ENCODE peak calls at places on chromosomes 4 and X, in nine cellular contexts. X, M, B, G, E, P, K, D and O are unnamed samples. For H3K4me1, the result is how much of the 10 kb centered on the place peaks cover.

GRCh38 chrX:10041383-10041782 is 74.2 kb downstream of the CLDN34 start:
- DNase-seq in X (no peak), M (no peak), B (peak), G (no peak), E (no peak), P (no peak), K (no peak), D (no peak), O (no peak)

GRCh38 chr4:61408163-61408562 is 208.0 kb downstream of the ADGRL3 start:
- DNase-seq in X (no peak), M (no peak), B (no peak), G (no peak), E (no peak), P (peak), K (no peak), D (no peak), O (no peak)

GRCh38 chr4:115950806-115951205 is 837.4 kb upstream of the NDST4 start:
- DNase-seq in X (no peak), M (no peak), B (no peak), G (no peak), E (no peak), P (no peak), K (no peak), D (no peak), O (no peak)

GRCh38 chr4:137749466-137749865 is 217.2 kb upstream of the PCDH18 start:
- DNase-seq in X (no peak), M (no peak), B (no peak), G (no peak), E (no peak), P (no peak), K (no peak), D (no peak), O (no peak)

GRCh38 chr4:120266602-120267001 is 200.0 kb upstream of the MAD2L1 start:
- DNase-seq in X (no peak), M (no peak), B (no peak), G (no peak), E (no peak), P (no peak), K (no peak), D (no peak), O (no peak)

GRCh38 chr4:1198070-1198844 is 25.9 kb upstream of the SPON2 start:
- DNase-seq in X (peak), M (no peak), B (peak), G (peak), E (no peak), P (no peak), K (no peak), D (no peak), O (peak)

GRCh38 chr4:110793381-110793801 is 170.5 kb upstream of the PITX2 start:
- DNase-seq in X (no peak), M (no peak), B (no peak), G (no peak), E (no peak), P (no peak), K (no peak), D (no peak), O (no peak)

GRCh38 chrX:85084770-85085393 is 81.2 kb downstream of the APOOL start:
- DNase-seq in X (no peak), M (no peak), B (no peak), G (no peak), E (no peak), P (peak), K (no peak), D (no peak), O (no peak)

GRCh38 chrX:40005290-40006011 is 92.3 kb downstream of the BCOR start:
- DNase-seq in X (no peak), M (no peak), B (no peak), G (no peak), E (no peak), P (no peak), K (peak), D (no peak), O (no peak)

GRCh38 chr4:166198041-166198440 is 325.0 kb downstream of the TLL1 start:
- DNase-seq in X (no peak), M (no peak), B (no peak), G (no peak), E (no peak), P (no peak), K (no peak), D (no peak), O (no peak)

GRCh38 chr4:122412547-122412946 is 33.7 kb downstream of the ADAD1 start:
- DNase-seq in X (no peak), M (no peak), B (no peak), G (no peak), E (no peak), P (no peak), K (no peak), D (no peak), O (no peak)

GRCh38 chr4:151486166-151486565 is 77.2 kb downstream of the FHIP1A start:
- DNase-seq in X (no peak), M (no peak), B (no peak), G (no peak), E (no peak), P (no peak), K (no peak), D (no peak), O (no peak)

GRCh38 chrX:108090474-108091265 is 672 bp downstream of the PSMD10 start:
- DNase-seq in X (no peak), M (no peak), B (no peak), G (no peak), E (no peak), P (no peak), K (no peak), D (no peak), O (no peak)

GRCh38 chr4:10107111-10108091 is 9.2 kb downstream of the WDR1 start:
- DNase-seq in X (peak), M (no peak), B (no peak), G (no peak), E (peak), P (no peak), K (no peak), D (no peak), O (no peak)

GRCh38 chr4:94936854-94937253 is 179.1 kb downstream of the BMPR1B start:
- DNase-seq in X (no peak), M (no peak), B (no peak), G (no peak), E (no peak), P (no peak), K (no peak), D (no peak), O (no peak)

GRCh38 chr4:169184686-169185085 is 86.1 kb downstream of the SH3RF1 start:
- DNase-seq in X (no peak), M (no peak), B (no peak), G (no peak), E (no peak), P (no peak), K (no peak), D (no peak), O (no peak)
- H3K4me1 ChIP-seq in X (under half), M (under half), B (under half), G (under half), E (under half), P (under half), K (under half), D (under half), O (under half)

GRCh38 chr4:15910150-15910945 is 28.2 kb downstream of the FGFBP1 start:
- DNase-seq in X (no peak), M (no peak), B (no peak), G (no peak), E (no peak), P (no peak), K (no peak), D (no peak), O (no peak)
- H3K4me1 ChIP-seq in X (under half), M (under half), B (under half), G (under half), E (under half), P (under half), K (under half), D (under half), O (under half)

DNA sequence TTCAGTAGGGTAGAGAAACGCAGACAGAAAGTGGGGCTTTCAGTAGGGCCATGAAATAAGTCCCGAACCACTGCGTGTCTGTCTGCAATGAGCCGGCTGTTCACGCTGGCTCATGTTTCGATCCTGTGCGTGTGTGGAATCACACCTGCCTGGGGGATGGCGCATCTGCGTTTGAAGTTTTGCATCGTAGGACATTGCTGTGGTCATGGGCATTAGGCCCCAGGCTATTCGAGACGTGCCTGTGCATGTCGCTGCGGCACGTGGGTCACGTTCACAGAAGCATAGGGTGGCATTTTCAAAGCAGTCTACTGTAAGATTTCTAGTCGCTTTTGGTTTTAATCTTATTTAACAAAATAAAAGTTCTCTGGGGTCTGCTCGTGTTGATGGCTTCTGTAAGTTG is 25.5 kb upstream of the HGFAC start:
- DNase-seq in X (no peak), M (no peak), B (no peak), G (no peak), E (no peak), P (no peak), K (no peak), D (peak), O (no peak)
- H3K4me1 ChIP-seq in X (under half), M (under half), B (under half), G (under half), E (under half), P (under half), K (under half), D (under half), O (under half)

GRCh38 chrX:154712781-154713391 is 38.0 kb downstream of the GAB3 start:
- DNase-seq in X (no peak), M (no peak), B (no peak), G (no peak), E (no peak), P (no peak), K (no peak), D (no peak), O (no peak)

GRCh38 chrX:154715825-154716224 is 35.1 kb downstream of the GAB3 start:
- DNase-seq in X (no peak), M (no peak), B (no peak), G (no peak), E (no peak), P (no peak), K (no peak), D (no peak), O (no peak)

GRCh38 chrX:154711264-154711663 is 39.6 kb downstream of the GAB3 start:
- DNase-seq in X (no peak), M (no peak), B (no peak), G (no peak), E (no peak), P (no peak), K (no peak), D (no peak), O (no peak)

GRCh38 chrX:154717824-154718223 is 33.1 kb downstream of the GAB3 start:
- DNase-seq in X (no peak), M (peak), B (no peak), G (no peak), E (no peak), P (no peak), K (no peak), D (no peak), O (no peak)

GRCh38 chrX:154714925-154715324 is 36.0 kb downstream of the GAB3 start:
- DNase-seq in X (no peak), M (peak), B (no peak), G (no peak), E (no peak), P (peak), K (no peak), D (no peak), O (peak)
- H3K4me1 ChIP-seq in X (under half), M (under half), B (under half), G (under half), E (under half), P (under half), K (half or more), D (under half), O (under half)

DNA sequence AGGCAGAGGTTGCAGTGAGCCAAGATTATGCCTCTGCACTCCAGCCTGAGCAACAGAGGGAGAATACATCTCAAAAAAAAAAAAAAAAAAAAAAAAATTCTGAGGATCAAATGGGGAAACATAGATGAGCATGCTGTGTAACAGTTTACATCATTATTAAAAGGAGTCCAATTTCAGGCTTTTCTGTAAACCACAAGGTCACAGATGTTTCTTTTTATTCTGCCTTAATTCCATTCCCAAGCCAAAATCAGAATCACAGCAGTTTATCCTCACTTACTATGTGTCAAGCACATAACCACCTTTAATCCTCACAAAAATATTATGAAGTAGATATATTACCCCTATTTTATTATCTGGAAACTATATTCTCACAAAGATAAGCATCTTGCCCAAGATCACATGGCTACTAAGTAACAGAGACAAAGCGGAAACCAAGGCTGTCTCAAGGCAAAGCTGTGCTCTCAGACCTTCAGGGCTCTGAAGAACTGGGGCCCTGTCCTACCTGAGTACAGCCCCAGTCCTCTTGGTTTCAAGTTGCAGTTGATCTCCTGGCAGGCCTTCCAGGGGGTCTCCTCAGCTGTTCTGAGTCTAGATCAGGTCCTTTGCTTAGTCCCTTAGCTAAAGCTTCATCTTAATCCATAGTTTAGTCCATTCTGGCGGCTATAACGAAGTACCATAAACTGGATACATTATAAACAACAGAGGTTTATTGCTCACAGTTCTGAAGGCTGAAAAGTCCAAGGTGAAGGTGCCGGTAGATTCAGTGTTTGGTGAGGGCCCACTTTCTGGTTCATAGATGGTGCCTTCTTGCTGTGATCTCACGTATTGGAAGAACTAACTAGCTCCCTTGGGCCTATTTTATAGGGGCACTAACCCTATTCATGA is 141.3 kb downstream of the PALLD start:
- DNase-seq in X (no peak), M (no peak), B (no peak), G (no peak), E (no peak), P (no peak), K (no peak), D (no peak), O (no peak)
- H3K4me1 ChIP-seq in X (under half), M (under half), B (under half), G (half or more), E (under half), P (under half), K (half or more), D (under half), O (under half)